ENCODE peak calls at places on chromosomes 5 and 9, in seven cellular contexts. One of them, this sample, is unnamed.
A peak's percentile ranks its signal among the peaks of the same experiment; 100 is the strongest.

GRCh38 chr9:135770203-135770535 is 68.2 kb downstream of the KCNT1 start:
- DNase-seq in esophagus muscularis mucosa: no peak
- DNase-seq in psoas muscle: no peak
- DNase-seq in OCI-LY7: no peak
- DNase-seq in body of pancreas: no peak
- DNase-seq in uterus: no peak
- DNase-seq in A549: no peak
- DNase-seq in this sample: no peak

GRCh38 chr5:139740993-139741672 is 54.5 kb upstream of the PSD2 start:
- DNase-seq in esophagus muscularis mucosa: no peak
- DNase-seq in psoas muscle: no peak
- DNase-seq in OCI-LY7: no peak
- DNase-seq in body of pancreas: no peak
- DNase-seq in uterus: no peak
- DNase-seq in A549: no peak
- DNase-seq in this sample: no peak

GRCh38 chr5:169778622-169779596 is 141.8 kb downstream of the DOCK2 start:
- DNase-seq in esophagus muscularis mucosa: no peak
- DNase-seq in psoas muscle: no peak
- DNase-seq in OCI-LY7: peak; percentile 41
- DNase-seq in body of pancreas: no peak
- DNase-seq in uterus: no peak
- DNase-seq in A549: no peak
- DNase-seq in this sample: no peak

GRCh38 chr5:17203329-17204132 is 13.9 kb upstream of the BASP1 start:
- DNase-seq in esophagus muscularis mucosa: no peak
- DNase-seq in psoas muscle: no peak
- DNase-seq in OCI-LY7: peak; percentile 65
- DNase-seq in body of pancreas: no peak
- DNase-seq in uterus: no peak
- DNase-seq in A549: peak; percentile 72
- DNase-seq in this sample: peak; percentile 26

GRCh38 chr5:1514027-1514818 is 9.5 kb downstream of the LPCAT1 start:
- DNase-seq in esophagus muscularis mucosa: no peak
- DNase-seq in psoas muscle: peak; percentile 38
- DNase-seq in OCI-LY7: no peak
- DNase-seq in body of pancreas: peak; percentile 8
- DNase-seq in uterus: peak; percentile 10
- DNase-seq in A549: no peak
- DNase-seq in this sample: peak; percentile 11

GRCh38 chr9:95753762-95754465 is 121.6 kb upstream of the ERCC6L2 start:
- DNase-seq in esophagus muscularis mucosa: no peak
- DNase-seq in psoas muscle: no peak
- DNase-seq in OCI-LY7: no peak
- DNase-seq in body of pancreas: peak; percentile 25
- DNase-seq in uterus: peak; percentile 28
- DNase-seq in A549: no peak
- DNase-seq in this sample: peak; percentile 75

GRCh38 chr5:179796877-179797608 is 3.3 kb downstream of the LTC4S start:
- DNase-seq in esophagus muscularis mucosa: no peak
- DNase-seq in psoas muscle: no peak
- DNase-seq in OCI-LY7: no peak
- DNase-seq in body of pancreas: peak; percentile 16
- DNase-seq in uterus: peak; percentile 21
- DNase-seq in A549: no peak
- DNase-seq in this sample: no peak

GRCh38 chr5:125798311-125798710 is 624.9 kb upstream of the GRAMD2B start:
- DNase-seq in esophagus muscularis mucosa: no peak
- DNase-seq in psoas muscle: no peak
- DNase-seq in OCI-LY7: peak; percentile 24
- DNase-seq in body of pancreas: no peak
- DNase-seq in uterus: no peak
- DNase-seq in A549: no peak
- DNase-seq in this sample: no peak

GRCh38 chr5:6752236-6752635 is 39.0 kb downstream of the TENT4A start:
- DNase-seq in esophagus muscularis mucosa: no peak
- DNase-seq in psoas muscle: no peak
- DNase-seq in OCI-LY7: no peak
- DNase-seq in body of pancreas: no peak
- DNase-seq in uterus: no peak
- DNase-seq in A549: no peak
- DNase-seq in this sample: no peak

GRCh38 chr5:16483361-16483760 is 17.8 kb upstream of the ZNF622 start:
- DNase-seq in esophagus muscularis mucosa: no peak
- DNase-seq in psoas muscle: no peak
- DNase-seq in OCI-LY7: no peak
- DNase-seq in body of pancreas: no peak
- DNase-seq in uterus: no peak
- DNase-seq in A549: no peak
- DNase-seq in this sample: no peak

GRCh38 chr9:93575706-93576295 is 583 bp upstream of the PHF2 start:
- DNase-seq in esophagus muscularis mucosa: peak; percentile 92
- DNase-seq in psoas muscle: peak; percentile 77
- DNase-seq in OCI-LY7: peak; percentile 56
- DNase-seq in body of pancreas: peak; percentile 39
- DNase-seq in uterus: peak; percentile 63
- DNase-seq in A549: peak; percentile 59
- DNase-seq in this sample: peak; percentile 80

GRCh38 chr5:116900793-116901192 is 326.2 kb upstream of the SEMA6A start:
- DNase-seq in esophagus muscularis mucosa: no peak
- DNase-seq in psoas muscle: no peak
- DNase-seq in OCI-LY7: no peak
- DNase-seq in body of pancreas: no peak
- DNase-seq in uterus: no peak
- DNase-seq in A549: no peak
- DNase-seq in this sample: no peak

GRCh38 chr5:61702784-61703183 is 370.7 kb downstream of the ZSWIM6 start:
- DNase-seq in esophagus muscularis mucosa: peak; percentile 19
- DNase-seq in psoas muscle: no peak
- DNase-seq in OCI-LY7: no peak
- DNase-seq in body of pancreas: no peak
- DNase-seq in uterus: no peak
- DNase-seq in A549: no peak
- DNase-seq in this sample: no peak

GRCh38 chr5:157756122-157756521 is 12.6 kb downstream of the LSM11 start:
- DNase-seq in esophagus muscularis mucosa: no peak
- DNase-seq in psoas muscle: no peak
- DNase-seq in OCI-LY7: no peak
- DNase-seq in body of pancreas: no peak
- DNase-seq in uterus: no peak
- DNase-seq in A549: no peak
- DNase-seq in this sample: no peak

GRCh38 chr5:90949469-90950358 is 391.1 kb downstream of the ADGRV1 start:
- DNase-seq in esophagus muscularis mucosa: no peak
- DNase-seq in psoas muscle: no peak
- DNase-seq in OCI-LY7: no peak
- DNase-seq in body of pancreas: no peak
- DNase-seq in uterus: no peak
- DNase-seq in A549: peak; percentile 36
- DNase-seq in this sample: no peak

GRCh38 chr5:88298425-88298824 is 29.8 kb upstream of the TMEM161B start:
- DNase-seq in esophagus muscularis mucosa: no peak
- DNase-seq in psoas muscle: no peak
- DNase-seq in OCI-LY7: no peak
- DNase-seq in body of pancreas: no peak
- DNase-seq in uterus: no peak
- DNase-seq in A549: no peak
- DNase-seq in this sample: no peak

GRCh38 chr5:93607367-93608258 is 24.6 kb downstream of the NR2F1 start:
- DNase-seq in esophagus muscularis mucosa: no peak
- DNase-seq in psoas muscle: no peak
- DNase-seq in OCI-LY7: peak; percentile 34
- DNase-seq in body of pancreas: no peak
- DNase-seq in uterus: no peak
- DNase-seq in A549: peak; percentile 42
- DNase-seq in this sample: peak; percentile 21

GRCh38 chr9:14057347-14058077 is 256.4 kb downstream of the NFIB start:
- DNase-seq in esophagus muscularis mucosa: peak; percentile 50
- DNase-seq in psoas muscle: no peak
- DNase-seq in OCI-LY7: no peak
- DNase-seq in body of pancreas: no peak
- DNase-seq in uterus: peak; percentile 27
- DNase-seq in A549: no peak
- DNase-seq in this sample: no peak

GRCh38 chr9:108933231-108933630 is 693 bp downstream of the ELP1 start:
- DNase-seq in esophagus muscularis mucosa: no peak
- DNase-seq in psoas muscle: no peak
- DNase-seq in OCI-LY7: peak; percentile 11
- DNase-seq in body of pancreas: no peak
- DNase-seq in uterus: no peak
- DNase-seq in A549: no peak
- DNase-seq in this sample: no peak

GRCh38 chr9:100063185-100063584 is 35.6 kb downstream of the ERP44 start:
- DNase-seq in esophagus muscularis mucosa: no peak
- DNase-seq in psoas muscle: no peak
- DNase-seq in OCI-LY7: no peak
- DNase-seq in body of pancreas: no peak
- DNase-seq in uterus: no peak
- DNase-seq in A549: no peak
- DNase-seq in this sample: no peak

GRCh38 chr5:6711409-6712135 is 1.7 kb upstream of the TENT4A start:
- DNase-seq in esophagus muscularis mucosa: peak; percentile 74
- DNase-seq in psoas muscle: no peak
- DNase-seq in OCI-LY7: no peak
- DNase-seq in body of pancreas: no peak
- DNase-seq in uterus: no peak
- DNase-seq in A549: no peak
- DNase-seq in this sample: no peak

GRCh38 chr9:86241216-86241615 is 18.2 kb downstream of the C9orf153 start:
- DNase-seq in esophagus muscularis mucosa: peak; percentile 47
- DNase-seq in psoas muscle: no peak
- DNase-seq in OCI-LY7: no peak
- DNase-seq in body of pancreas: no peak
- DNase-seq in uterus: no peak
- DNase-seq in A549: no peak
- DNase-seq in this sample: no peak

GRCh38 chr5:136210259-136210658 is 17.3 kb upstream of the SMIM32 start:
- DNase-seq in esophagus muscularis mucosa: no peak
- DNase-seq in psoas muscle: no peak
- DNase-seq in OCI-LY7: no peak
- DNase-seq in body of pancreas: no peak
- DNase-seq in uterus: no peak
- DNase-seq in A549: no peak
- DNase-seq in this sample: no peak

GRCh38 chr9:131099088-131099611 is 2.8 kb downstream of the AIF1L start:
- DNase-seq in esophagus muscularis mucosa: no peak
- DNase-seq in psoas muscle: no peak
- DNase-seq in OCI-LY7: no peak
- DNase-seq in body of pancreas: no peak
- DNase-seq in uterus: no peak
- DNase-seq in A549: no peak
- DNase-seq in this sample: no peak
- H3K27ac ChIP-seq in esophagus muscularis mucosa: no peak overlapping the region
- H3K27ac ChIP-seq in psoas muscle: no peak overlapping the region
- H3K27ac ChIP-seq in OCI-LY7: no peak overlapping the region
- H3K27ac ChIP-seq in body of pancreas: no peak overlapping the region
- H3K27ac ChIP-seq in uterus: no peak overlapping the region
- H3K27ac ChIP-seq in A549: no peak overlapping the region
- H3K27ac ChIP-seq in this sample: no peak overlapping the region

GRCh38 chr5:10863763-10864383 is 102.8 kb upstream of the DAP start:
- DNase-seq in esophagus muscularis mucosa: no peak
- DNase-seq in psoas muscle: no peak
- DNase-seq in OCI-LY7: peak; percentile 59
- DNase-seq in body of pancreas: peak; percentile 56
- DNase-seq in uterus: no peak
- DNase-seq in A549: peak; percentile 75
- DNase-seq in this sample: no peak

GRCh38 chr5:10867408-10868303 is 106.6 kb upstream of the DAP start:
- DNase-seq in esophagus muscularis mucosa: no peak
- DNase-seq in psoas muscle: no peak
- DNase-seq in OCI-LY7: no peak
- DNase-seq in body of pancreas: no peak
- DNase-seq in uterus: no peak
- DNase-seq in A549: no peak
- DNase-seq in this sample: no peak

DNA sequence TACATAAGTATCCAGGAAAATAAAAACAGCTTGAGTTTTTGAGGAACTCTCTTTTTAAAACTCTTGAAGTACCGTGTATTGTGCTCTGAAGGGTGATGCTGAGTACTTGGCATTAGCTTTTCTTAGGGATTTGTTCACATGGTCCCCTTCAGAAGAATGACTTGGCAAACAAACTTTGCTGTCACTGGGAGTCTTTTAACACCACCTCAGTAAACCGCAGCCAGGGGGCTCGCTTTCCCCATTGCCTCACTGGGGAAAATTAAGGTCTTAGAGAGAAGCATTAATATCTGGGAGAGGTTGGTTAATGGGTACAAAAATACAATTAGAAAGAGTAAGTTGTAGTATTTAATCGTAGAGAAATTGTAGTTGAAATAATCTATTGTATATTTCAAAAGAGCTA is 105.9 kb upstream of the DAP start:
- DNase-seq in esophagus muscularis mucosa: no peak
- DNase-seq in psoas muscle: no peak
- DNase-seq in OCI-LY7: no peak
- DNase-seq in body of pancreas: no peak
- DNase-seq in uterus: no peak
- DNase-seq in A549: no peak
- DNase-seq in this sample: no peak
- TF ChIP-seq CTCF in esophagus muscularis mucosa: no peak
- TF ChIP-seq CTCF in psoas muscle: no peak
- TF ChIP-seq CTCF in OCI-LY7: peak; percentile 35
- TF ChIP-seq CTCF in body of pancreas: no peak
- TF ChIP-seq CTCF in uterus: no peak
- TF ChIP-seq CTCF in A549: peak; percentile 6
- TF ChIP-seq CTCF in this sample: no peak

DNA sequence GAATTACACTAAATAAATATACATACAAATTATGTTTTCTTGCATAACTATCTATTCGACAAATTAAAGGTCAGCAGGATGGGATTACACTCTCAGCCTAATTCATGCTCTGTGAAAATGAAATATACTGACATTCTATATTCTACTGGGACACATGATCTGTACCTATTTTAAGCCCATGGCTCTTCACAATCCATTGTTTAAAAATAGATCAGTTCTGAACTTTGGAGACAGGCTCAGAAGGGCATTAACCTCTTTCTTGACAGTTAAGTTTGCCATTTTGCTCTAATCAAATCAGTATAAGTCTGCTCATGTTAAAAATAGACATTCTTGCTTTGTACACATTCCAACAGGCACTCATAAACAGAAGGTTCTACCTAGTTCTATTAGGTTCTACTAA is 361.2 kb downstream of the HCN1 start:
- DNase-seq in esophagus muscularis mucosa: no peak
- DNase-seq in psoas muscle: no peak
- DNase-seq in OCI-LY7: no peak
- DNase-seq in body of pancreas: no peak
- DNase-seq in uterus: no peak
- DNase-seq in A549: no peak
- DNase-seq in this sample: no peak
- H3K27ac ChIP-seq in esophagus muscularis mucosa: no peak overlapping the region
- H3K27ac ChIP-seq in psoas muscle: peak overlapping the region; percentile 59
- H3K27ac ChIP-seq in OCI-LY7: no peak overlapping the region
- H3K27ac ChIP-seq in body of pancreas: no peak overlapping the region
- H3K27ac ChIP-seq in uterus: no peak overlapping the region
- H3K27ac ChIP-seq in A549: no peak overlapping the region
- H3K27ac ChIP-seq in this sample: no peak overlapping the region

DNA sequence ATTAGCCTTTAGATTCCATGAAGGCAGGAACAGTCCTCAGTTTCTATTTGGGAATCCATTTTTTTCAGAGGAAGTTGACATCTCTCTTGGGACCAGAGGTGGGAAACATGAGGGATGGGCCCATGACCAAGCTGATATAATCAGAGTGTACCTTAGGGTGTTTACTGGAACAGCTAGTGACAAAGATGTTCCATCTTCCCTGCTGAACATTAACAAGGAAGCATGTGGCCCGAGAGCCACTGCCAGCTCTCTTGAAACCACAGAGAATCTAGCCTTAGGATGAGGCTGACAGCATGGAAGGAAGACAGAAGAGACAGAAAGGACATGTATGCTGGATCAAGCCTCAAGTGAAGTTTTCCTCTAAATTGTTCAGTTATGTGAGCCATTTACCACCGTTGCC is 16.0 kb downstream of the AQP3 start:
- DNase-seq in esophagus muscularis mucosa: no peak
- DNase-seq in psoas muscle: no peak
- DNase-seq in OCI-LY7: no peak
- DNase-seq in body of pancreas: no peak
- DNase-seq in uterus: no peak
- DNase-seq in A549: no peak
- DNase-seq in this sample: no peak
- TF ChIP-seq CTCF in esophagus muscularis mucosa: no peak
- TF ChIP-seq CTCF in psoas muscle: no peak
- TF ChIP-seq CTCF in OCI-LY7: no peak
- TF ChIP-seq CTCF in body of pancreas: no peak
- TF ChIP-seq CTCF in uterus: no peak
- TF ChIP-seq CTCF in A549: no peak
- TF ChIP-seq CTCF in this sample: no peak

This sample was measured in ovary.